ENCODE peak calls at places on chromosomes 5 and 9, in seven cellular contexts. Y is upper lobe of left lung, T is adrenal gland, A is vagina, W is breast epithelium, N is testis, R is HCT116. F is an unnamed sample.

GRCh38 chr5:180370861-180371641 is 17.9 kb upstream of the GFPT2 start:
- DNase-seq in T (no peak), R (no peak), Y (peak; percentile 62), W (no peak), A (no peak), N (no peak), F (no peak)

GRCh38 chr9:119801311-119801710 is 432.1 kb upstream of the BRINP1 start:
- DNase-seq in N (peak; percentile 18), R (no peak), Y (no peak), A (no peak), T (no peak), W (no peak), F (no peak)

GRCh38 chr9:121689461-121690157 is 38.2 kb downstream of the DAB2IP start:
- DNase-seq in R (no peak), T (no peak), N (no peak), W (no peak), Y (no peak), A (no peak), F (no peak)

GRCh38 chr5:159422371-159422770 is 92.1 kb upstream of the IL12B start:
- DNase-seq in Y (no peak), R (no peak), T (no peak), W (no peak), N (no peak), A (no peak), F (no peak)

GRCh38 chr5:138937392-138938387 is 62.6 kb upstream of the LRRTM2 start:
- DNase-seq in Y (peak; percentile 46), A (peak; percentile 85), R (no peak), N (no peak), W (peak; percentile 14), T (peak; percentile 53), F (no peak)

GRCh38 chr9:4839470-4839912 is 46.7 kb downstream of the RCL1 start:
- DNase-seq in A (no peak), N (no peak), W (no peak), Y (no peak), T (no peak), R (no peak), F (no peak)

GRCh38 chr9:98912450-98912849 is 31.3 kb upstream of the COL15A1 start:
- DNase-seq in T (no peak), W (no peak), R (no peak), A (peak; percentile 52), N (no peak), Y (no peak), F (no peak)

GRCh38 chr5:146340260-146341081 is 1.8 kb downstream of the POU4F3 start:
- DNase-seq in A (no peak), R (no peak), T (peak; percentile 72), Y (peak; percentile 49), W (peak; percentile 18), N (peak; percentile 75), F (no peak)

GRCh38 chr9:86282979-86283535 is 719 bp upstream of the ISCA1 start:
- DNase-seq in T (no peak), R (no peak), N (no peak), W (no peak), Y (no peak), A (no peak), F (peak; percentile 5)

GRCh38 chr9:69213647-69214046 is 39.6 kb downstream of the TJP2 start:
- DNase-seq in R (no peak), N (no peak), Y (no peak), A (no peak), T (no peak), W (no peak), F (no peak)

GRCh38 chr5:139997276-139997675 is 45.8 kb downstream of the NRG2 start:
- DNase-seq in T (no peak), W (no peak), Y (no peak), R (no peak), N (no peak), A (no peak), F (no peak)

GRCh38 chr5:115432691-115433090 is 111.9 kb downstream of the FEM1C start:
- DNase-seq in A (no peak), W (no peak), R (no peak), T (no peak), Y (no peak), N (no peak), F (no peak)

DNA sequence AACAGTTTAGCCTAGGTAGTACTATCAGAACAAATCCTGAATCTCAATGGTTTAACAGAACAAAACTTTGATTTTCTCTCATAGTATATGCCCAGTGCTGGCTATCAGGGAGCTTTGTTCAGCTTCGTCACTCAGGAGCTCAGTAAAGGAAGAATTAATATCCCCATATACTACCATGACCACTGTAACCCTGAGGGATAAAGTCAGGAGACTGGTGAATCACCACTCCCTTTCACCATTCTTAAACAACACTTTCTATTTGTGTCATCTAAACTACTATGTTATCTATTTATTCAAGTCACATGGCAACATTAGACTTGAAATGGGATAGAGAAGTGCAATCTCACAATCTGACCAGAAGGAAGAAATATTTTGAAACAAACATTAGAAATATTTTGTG is 522.6 kb upstream of the COX7C start:
- DNase-seq in T (no peak), N (no peak), A (no peak), R (no peak), Y (no peak), W (no peak), F (no peak)
- TF ChIP-seq POLR2A in T (no peak), N (no peak), A (no peak), R (no peak), Y (no peak), W (no peak), F (no peak)

GRCh38 chr9:17578577-17578910 is 322 bp upstream of the SH3GL2 start:
- DNase-seq in A (no peak), R (no peak), T (no peak), Y (no peak), N (no peak), W (no peak), F (no peak)

GRCh38 chr9:17580119-17580518 is 1.3 kb downstream of the SH3GL2 start:
- DNase-seq in Y (no peak), N (no peak), R (no peak), A (no peak), T (no peak), W (no peak), F (no peak)

GRCh38 chr9:17574342-17574741 is 4.5 kb upstream of the SH3GL2 start:
- DNase-seq in T (no peak), Y (no peak), R (no peak), W (no peak), A (no peak), N (no peak), F (no peak)

GRCh38 chr9:17578911-17579793 is at the start of gene SH3GL2:
- DNase-seq in N (peak; percentile 90), Y (peak; percentile 90), T (no peak), W (no peak), R (no peak), A (no peak), F (peak; percentile 47)
- TF ChIP-seq POLR2A in N (no peak), Y (peak; percentile 14), T (no peak), W (no peak), R (no peak), A (no peak), F (no peak)

GRCh38 chr9:133993635-133994253 is 1.6 kb upstream of the VAV2 start:
- DNase-seq in T (no peak), A (no peak), N (no peak), R (no peak), W (no peak), Y (peak; percentile 83), F (no peak)

GRCh38 chr9:133991964-133992779 is at the start of gene VAV2:
- DNase-seq in T (peak; percentile 85), N (peak; percentile 50), Y (peak; percentile 94), R (peak; percentile 29), W (no peak), A (no peak), F (no peak)

GRCh38 chr9:133991211-133991921 is 758 bp downstream of the VAV2 start:
- DNase-seq in N (no peak), T (no peak), Y (peak; percentile 89), R (no peak), A (no peak), W (no peak), F (no peak)

GRCh38 chr9:133994359-133995011 is 2.4 kb upstream of the VAV2 start:
- DNase-seq in Y (peak; percentile 91), W (peak; percentile 52), N (peak; percentile 78), T (peak; percentile 89), A (no peak), R (peak; percentile 46), F (peak; percentile 84)

GRCh38 chr9:133992780-133993634 is 883 bp upstream of the VAV2 start:
- DNase-seq in A (peak; percentile 97), N (peak; percentile 78), R (peak; percentile 43), W (peak; percentile 80), Y (peak; percentile 96), T (peak; percentile 94), F (peak; percentile 84)
- TF ChIP-seq POLR2A in A (no peak), N (no peak), R (peak; percentile 41), W (peak; percentile 13), Y (peak; percentile 34), T (peak; percentile 32), F (peak; percentile 26)

DNA sequence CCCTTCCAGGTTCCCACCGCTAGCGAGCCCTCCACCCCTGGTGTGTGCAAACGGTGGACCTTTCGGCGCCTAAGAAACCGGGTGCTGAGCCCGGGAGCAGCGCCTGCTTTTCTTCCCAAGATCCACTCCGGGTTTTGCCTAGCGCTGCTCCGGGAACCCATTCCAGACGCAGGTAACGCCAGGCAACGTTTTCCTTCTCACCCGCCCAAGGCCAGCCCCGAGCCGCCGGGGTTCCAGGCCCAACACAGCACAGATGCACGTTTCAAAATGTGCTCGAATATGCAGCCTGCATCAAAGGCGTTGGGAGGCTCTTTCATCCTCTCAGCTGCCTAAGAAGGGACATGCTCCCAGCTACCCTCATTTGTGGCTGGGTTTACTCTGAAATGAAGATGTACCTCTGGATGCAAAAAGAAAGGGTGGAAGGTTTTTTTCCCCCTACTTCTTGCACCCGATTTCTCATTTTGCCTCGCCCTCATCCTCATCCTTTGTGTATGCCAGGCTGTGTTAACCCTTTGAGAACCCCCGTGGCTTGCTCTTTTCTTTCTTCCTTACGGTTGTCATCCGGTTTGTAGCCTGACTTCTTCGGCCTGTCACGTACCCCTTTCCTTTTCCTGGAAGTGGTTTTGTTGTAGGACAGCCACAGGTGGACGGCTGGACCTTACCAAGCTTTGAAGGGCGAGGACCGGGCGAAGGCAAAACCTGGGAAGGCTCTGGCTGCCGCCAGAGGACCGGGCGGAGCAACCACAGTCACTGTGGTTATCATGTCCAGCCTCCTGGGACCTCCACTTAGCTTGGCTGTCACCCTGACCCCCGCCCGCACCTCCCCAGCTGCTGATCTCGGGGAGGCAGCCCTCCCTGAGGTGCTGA is 227.0 kb downstream of the SMARCA2 start:
- DNase-seq in T (peak; percentile 94), W (peak; percentile 66), N (peak; percentile 85), A (no peak), Y (peak; percentile 90), R (peak; percentile 83), F (peak; percentile 43)
- TF ChIP-seq POLR2A in T (peak; percentile 97), W (no peak), N (no peak), A (no peak), Y (no peak), R (peak; percentile 37), F (no peak)